ENCODE peak calls at places on chromosome 19, in nine cellular contexts. One of them, this sample, is unnamed.

GRCh38 chr19:53511933-53512374 is 26.0 kb upstream of the ZNF331 start:
- DNase-seq in fibroblast of mammary gland: peak; percentile 54
- DNase-seq in amniotic stem cell: peak; percentile 11
- DNase-seq in AG04450: peak; percentile 16
- DNase-seq in left ventricle myocardium inferior: peak; percentile 40
- DNase-seq in iris pigment epithelial cell: peak; percentile 77
- DNase-seq in NCI-H2107: no peak
- DNase-seq in NCI-H2171 treated with DMSO at 0.1 percent for 48 hours: no peak
- DNase-seq in heart left ventricle: peak; percentile 32
- DNase-seq in this sample: no peak

GRCh38 chr19:4183967-4184717 is 1.7 kb downstream of the ANKRD24 start:
- DNase-seq in iris pigment epithelial cell: no peak
- DNase-seq in heart left ventricle: no peak
- DNase-seq in AG04450: no peak
- DNase-seq in fibroblast of mammary gland: no peak
- DNase-seq in NCI-H2107: peak; percentile 85
- DNase-seq in amniotic stem cell: no peak
- DNase-seq in NCI-H2171 treated with DMSO at 0.1 percent for 48 hours: peak; percentile 95
- DNase-seq in left ventricle myocardium inferior: no peak
- DNase-seq in this sample: peak; percentile 73

GRCh38 chr19:1513492-1514294 is 874 bp upstream of the ADAMTSL5 start:
- DNase-seq in NCI-H2107: no peak
- DNase-seq in left ventricle myocardium inferior: peak; percentile 42
- DNase-seq in iris pigment epithelial cell: peak; percentile 21
- DNase-seq in fibroblast of mammary gland: peak; percentile 55
- DNase-seq in AG04450: no peak
- DNase-seq in heart left ventricle: no peak
- DNase-seq in amniotic stem cell: no peak
- DNase-seq in NCI-H2171 treated with DMSO at 0.1 percent for 48 hours: no peak
- DNase-seq in this sample: no peak

GRCh38 chr19:55115446-55116065 is 1.9 kb downstream of the PPP1R12C start:
- DNase-seq in iris pigment epithelial cell: peak; percentile 59
- DNase-seq in NCI-H2171 treated with DMSO at 0.1 percent for 48 hours: no peak
- DNase-seq in amniotic stem cell: no peak
- DNase-seq in heart left ventricle: no peak
- DNase-seq in fibroblast of mammary gland: peak; percentile 35
- DNase-seq in left ventricle myocardium inferior: no peak
- DNase-seq in AG04450: no peak
- DNase-seq in NCI-H2107: no peak
- DNase-seq in this sample: no peak

GRCh38 chr19:4676955-4677731 is 7.0 kb upstream of the MYDGF start:
- DNase-seq in fibroblast of mammary gland: peak; percentile 62
- DNase-seq in iris pigment epithelial cell: peak; percentile 63
- DNase-seq in amniotic stem cell: no peak
- DNase-seq in AG04450: no peak
- DNase-seq in NCI-H2107: no peak
- DNase-seq in heart left ventricle: no peak
- DNase-seq in left ventricle myocardium inferior: no peak
- DNase-seq in NCI-H2171 treated with DMSO at 0.1 percent for 48 hours: peak; percentile 8
- DNase-seq in this sample: peak; percentile 69

GRCh38 chr19:3061214-3062161 is 807 bp downstream of the TLE5 start:
- DNase-seq in left ventricle myocardium inferior: peak; percentile 73
- DNase-seq in iris pigment epithelial cell: peak; percentile 49
- DNase-seq in fibroblast of mammary gland: no peak
- DNase-seq in amniotic stem cell: no peak
- DNase-seq in heart left ventricle: peak; percentile 80
- DNase-seq in AG04450: no peak
- DNase-seq in NCI-H2171 treated with DMSO at 0.1 percent for 48 hours: no peak
- DNase-seq in NCI-H2107: no peak
- DNase-seq in this sample: no peak

GRCh38 chr19:6890938-6891337 is 3.6 kb downstream of the ADGRE1 start:
- DNase-seq in heart left ventricle: no peak
- DNase-seq in amniotic stem cell: no peak
- DNase-seq in AG04450: no peak
- DNase-seq in iris pigment epithelial cell: no peak
- DNase-seq in NCI-H2171 treated with DMSO at 0.1 percent for 48 hours: no peak
- DNase-seq in NCI-H2107: no peak
- DNase-seq in fibroblast of mammary gland: no peak
- DNase-seq in left ventricle myocardium inferior: no peak
- DNase-seq in this sample: no peak

GRCh38 chr19:42286349-42287016 is 15.4 kb upstream of the PRR19 start:
- DNase-seq in fibroblast of mammary gland: peak; percentile 49
- DNase-seq in AG04450: no peak
- DNase-seq in NCI-H2107: no peak
- DNase-seq in iris pigment epithelial cell: peak; percentile 49
- DNase-seq in amniotic stem cell: no peak
- DNase-seq in heart left ventricle: no peak
- DNase-seq in NCI-H2171 treated with DMSO at 0.1 percent for 48 hours: no peak
- DNase-seq in left ventricle myocardium inferior: peak; percentile 52
- DNase-seq in this sample: no peak